ENCODE peak calls at places on chromosomes 6 and 20, in four cellular contexts. C is SHP77, M is ovary, V is gastrocnemius medialis. X is an unnamed sample.

GRCh38 chr6:49607391-49607982 is 29.2 kb downstream of the RHAG start:
- DNase-seq in V (no peak), C (no peak), M (no peak), X (no peak)

GRCh38 chr20:3378138-3378537 is 29.3 kb downstream of the DNAAF9 start:
- DNase-seq in V (no peak), C (no peak), M (no peak), X (no peak)

GRCh38 chr6:33430991-33431879 is 11.4 kb downstream of the SYNGAP1 start:
- DNase-seq in C (peak), V (no peak), M (peak), X (no peak)

GRCh38 chr6:903746-904145 is 210.8 kb upstream of the EXOC2 start:
- DNase-seq in V (no peak), C (no peak), M (no peak), X (no peak)

GRCh38 chr20:51506527-51507356 is 35.8 kb downstream of the NFATC2 start:
- DNase-seq in V (no peak), C (no peak), M (no peak), X (no peak)

GRCh38 chr6:119284861-119285521 is 64.6 kb downstream of the MAN1A1 start:
- DNase-seq in M (no peak), C (no peak), V (no peak), X (no peak)

GRCh38 chr20:1327827-1328679 is 886 bp downstream of the SDCBP2 start:
- DNase-seq in C (no peak), V (peak), M (no peak), X (no peak)

GRCh38 chr6:10531513-10531912 is 10.4 kb downstream of the GCNT2 start:
- DNase-seq in C (no peak), M (no peak), V (no peak), X (no peak)

GRCh38 chr6:170440437-170440836 is 112.7 kb downstream of the PSMB1 start:
- DNase-seq in V (peak), C (no peak), M (no peak), X (no peak)

GRCh38 chr6:51199733-51200132 is 381.1 kb downstream of the TFAP2B start:
- DNase-seq in V (no peak), C (no peak), M (no peak), X (no peak)